ENCODE peak calls at places on chromosomes 1 and 21, in ten cellular contexts. One of them, this sample, is unnamed.
A peak's percentile ranks its signal among the peaks of the same experiment; 100 is the strongest.

GRCh38 chr1:62306065-62306464 is 13.2 kb downstream of the KANK4 start:
- DNase-seq in sigmoid colon: no peak
- DNase-seq in heart right ventricle: no peak
- DNase-seq in ascending aorta: no peak
- DNase-seq in CD4-positive, alpha-beta T cell: no peak
- DNase-seq in small intestine: no peak
- DNase-seq in AG04450: no peak
- DNase-seq in stomach: no peak
- DNase-seq in tibial artery: no peak
- DNase-seq in neuronal stem cell: no peak
- DNase-seq in this sample: no peak

GRCh38 chr1:224786533-224787249 is 142.8 kb upstream of the DNAH14 start:
- DNase-seq in AG04450: no peak
- DNase-seq in sigmoid colon: no peak
- DNase-seq in stomach: no peak
- DNase-seq in small intestine: no peak
- DNase-seq in tibial artery: no peak
- DNase-seq in ascending aorta: no peak
- DNase-seq in neuronal stem cell: no peak
- DNase-seq in heart right ventricle: no peak
- DNase-seq in CD4-positive, alpha-beta T cell: no peak
- DNase-seq in this sample: no peak

GRCh38 chr1:200323856-200324400 is 85.9 kb downstream of the ZNF281 start:
- DNase-seq in tibial artery: no peak
- DNase-seq in AG04450: no peak
- DNase-seq in stomach: no peak
- DNase-seq in ascending aorta: no peak
- DNase-seq in CD4-positive, alpha-beta T cell: no peak
- DNase-seq in small intestine: no peak
- DNase-seq in sigmoid colon: no peak
- DNase-seq in heart right ventricle: no peak
- DNase-seq in neuronal stem cell: no peak
- DNase-seq in this sample: no peak

GRCh38 chr1:15577691-15578090 is 7.2 kb downstream of the AGMAT start:
- DNase-seq in AG04450: no peak
- DNase-seq in stomach: no peak
- DNase-seq in tibial artery: no peak
- DNase-seq in neuronal stem cell: no peak
- DNase-seq in heart right ventricle: no peak
- DNase-seq in sigmoid colon: no peak
- DNase-seq in small intestine: no peak
- DNase-seq in ascending aorta: no peak
- DNase-seq in CD4-positive, alpha-beta T cell: no peak
- DNase-seq in this sample: no peak

GRCh38 chr1:91557039-91557690 is 56.5 kb downstream of the CDC7 start:
- DNase-seq in small intestine: no peak
- DNase-seq in heart right ventricle: no peak
- DNase-seq in ascending aorta: no peak
- DNase-seq in neuronal stem cell: no peak
- DNase-seq in sigmoid colon: no peak
- DNase-seq in AG04450: no peak
- DNase-seq in tibial artery: no peak
- DNase-seq in stomach: no peak
- DNase-seq in CD4-positive, alpha-beta T cell: no peak
- DNase-seq in this sample: no peak

GRCh38 chr1:164559342-164560070 is 522 bp downstream of the PBX1 start:
- DNase-seq in CD4-positive, alpha-beta T cell: no peak
- DNase-seq in heart right ventricle: peak; percentile 31
- DNase-seq in tibial artery: peak; percentile 71
- DNase-seq in neuronal stem cell: peak; percentile 73
- DNase-seq in AG04450: no peak
- DNase-seq in stomach: no peak
- DNase-seq in sigmoid colon: peak; percentile 70
- DNase-seq in ascending aorta: peak; percentile 71
- DNase-seq in small intestine: peak; percentile 30
- DNase-seq in this sample: peak; percentile 50

GRCh38 chr1:63920154-63921117 is 146.6 kb downstream of the ROR1 start:
- DNase-seq in heart right ventricle: no peak
- DNase-seq in ascending aorta: no peak
- DNase-seq in neuronal stem cell: no peak
- DNase-seq in AG04450: peak; percentile 39
- DNase-seq in tibial artery: no peak
- DNase-seq in small intestine: no peak
- DNase-seq in sigmoid colon: no peak
- DNase-seq in stomach: no peak
- DNase-seq in CD4-positive, alpha-beta T cell: no peak
- DNase-seq in this sample: peak; percentile 75

GRCh38 chr1:184930645-184931044 is 43.7 kb downstream of the NIBAN1 start:
- DNase-seq in small intestine: peak; percentile 78
- DNase-seq in tibial artery: no peak
- DNase-seq in heart right ventricle: no peak
- DNase-seq in AG04450: no peak
- DNase-seq in neuronal stem cell: no peak
- DNase-seq in ascending aorta: no peak
- DNase-seq in sigmoid colon: no peak
- DNase-seq in CD4-positive, alpha-beta T cell: no peak
- DNase-seq in stomach: no peak
- DNase-seq in this sample: no peak

GRCh38 chr1:204263240-204263848 is 49.6 kb upstream of the GOLT1A start:
- DNase-seq in CD4-positive, alpha-beta T cell: no peak
- DNase-seq in tibial artery: no peak
- DNase-seq in small intestine: no peak
- DNase-seq in ascending aorta: no peak
- DNase-seq in stomach: peak; percentile 48
- DNase-seq in neuronal stem cell: no peak
- DNase-seq in AG04450: no peak
- DNase-seq in heart right ventricle: no peak
- DNase-seq in sigmoid colon: peak; percentile 78
- DNase-seq in this sample: no peak
- H3K9me3 ChIP-seq in CD4-positive, alpha-beta T cell: no peaks in the 10 kb centered on the region
- H3K9me3 ChIP-seq in tibial artery: no peaks in the 10 kb centered on the region
- H3K9me3 ChIP-seq in small intestine: no peaks in the 10 kb centered on the region
- H3K9me3 ChIP-seq in ascending aorta: no peaks in the 10 kb centered on the region
- H3K9me3 ChIP-seq in stomach: no peaks in the 10 kb centered on the region
- H3K9me3 ChIP-seq in neuronal stem cell: no peaks in the 10 kb centered on the region
- H3K9me3 ChIP-seq in AG04450: no peaks in the 10 kb centered on the region
- H3K9me3 ChIP-seq in heart right ventricle: no peaks in the 10 kb centered on the region
- H3K9me3 ChIP-seq in sigmoid colon: no peaks in the 10 kb centered on the region
- H3K9me3 ChIP-seq in this sample: no peaks in the 10 kb centered on the region

GRCh38 chr1:7298145-7298544 is 473.0 kb upstream of the VAMP3 start:
- DNase-seq in small intestine: no peak
- DNase-seq in CD4-positive, alpha-beta T cell: no peak
- DNase-seq in tibial artery: no peak
- DNase-seq in sigmoid colon: no peak
- DNase-seq in ascending aorta: no peak
- DNase-seq in stomach: no peak
- DNase-seq in neuronal stem cell: no peak
- DNase-seq in heart right ventricle: no peak
- DNase-seq in AG04450: no peak
- DNase-seq in this sample: no peak

GRCh38 chr1:7299994-7300393 is 471.1 kb upstream of the VAMP3 start:
- DNase-seq in AG04450: peak; percentile 75
- DNase-seq in small intestine: no peak
- DNase-seq in stomach: no peak
- DNase-seq in neuronal stem cell: no peak
- DNase-seq in CD4-positive, alpha-beta T cell: no peak
- DNase-seq in tibial artery: no peak
- DNase-seq in sigmoid colon: no peak
- DNase-seq in ascending aorta: no peak
- DNase-seq in heart right ventricle: no peak
- DNase-seq in this sample: no peak

GRCh38 chr1:7298749-7299151 is 472.3 kb upstream of the VAMP3 start:
- DNase-seq in AG04450: no peak
- DNase-seq in heart right ventricle: no peak
- DNase-seq in stomach: no peak
- DNase-seq in neuronal stem cell: no peak
- DNase-seq in ascending aorta: no peak
- DNase-seq in small intestine: no peak
- DNase-seq in CD4-positive, alpha-beta T cell: no peak
- DNase-seq in tibial artery: no peak
- DNase-seq in sigmoid colon: no peak
- DNase-seq in this sample: no peak

GRCh38 chr1:7300893-7301292 is 470.2 kb upstream of the VAMP3 start:
- DNase-seq in neuronal stem cell: no peak
- DNase-seq in CD4-positive, alpha-beta T cell: no peak
- DNase-seq in tibial artery: no peak
- DNase-seq in stomach: no peak
- DNase-seq in sigmoid colon: no peak
- DNase-seq in small intestine: peak; percentile 73
- DNase-seq in AG04450: peak; percentile 71
- DNase-seq in heart right ventricle: no peak
- DNase-seq in ascending aorta: no peak
- DNase-seq in this sample: peak; percentile 48

DNA sequence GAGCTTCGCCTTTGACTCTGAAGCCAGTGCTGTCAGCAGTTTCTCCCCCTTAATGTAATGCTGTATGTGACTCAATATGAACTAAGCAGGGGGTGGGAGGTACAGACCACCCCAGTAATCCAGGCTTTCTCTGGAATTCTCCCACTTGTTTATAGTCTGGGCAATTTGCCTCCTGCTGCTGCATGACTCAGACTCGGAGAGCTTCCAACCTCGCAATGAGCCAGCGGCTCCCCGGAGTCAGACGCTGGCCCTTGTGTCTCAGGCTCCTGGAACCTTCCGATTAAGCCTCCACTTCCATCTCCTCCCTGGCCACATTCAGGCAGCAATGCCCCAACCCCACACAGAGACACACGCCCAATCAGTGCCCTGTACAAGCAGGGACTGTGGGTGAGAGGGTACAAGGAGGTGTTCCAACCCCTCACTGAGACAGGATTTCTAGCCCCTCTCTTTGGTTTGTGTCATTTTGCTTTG is 471.7 kb upstream of the VAMP3 start:
- DNase-seq in small intestine: peak; percentile 9
- DNase-seq in AG04450: peak; percentile 98
- DNase-seq in CD4-positive, alpha-beta T cell: no peak
- DNase-seq in ascending aorta: peak; percentile 72
- DNase-seq in tibial artery: peak; percentile 81
- DNase-seq in stomach: peak; percentile 68
- DNase-seq in neuronal stem cell: no peak
- DNase-seq in sigmoid colon: peak; percentile 84
- DNase-seq in heart right ventricle: peak; percentile 56
- DNase-seq in this sample: no peak
- H3K9me3 ChIP-seq in small intestine: no peaks in the 10 kb centered on the region
- H3K9me3 ChIP-seq in AG04450: peaks cover 9% of the 10 kb centered on the region
- H3K9me3 ChIP-seq in CD4-positive, alpha-beta T cell: no peaks in the 10 kb centered on the region
- H3K9me3 ChIP-seq in ascending aorta: peaks cover 7% of the 10 kb centered on the region
- H3K9me3 ChIP-seq in tibial artery: peaks cover 8% of the 10 kb centered on the region
- H3K9me3 ChIP-seq in stomach: peaks cover 7% of the 10 kb centered on the region
- H3K9me3 ChIP-seq in neuronal stem cell: peaks cover 3% of the 10 kb centered on the region
- H3K9me3 ChIP-seq in sigmoid colon: no peaks in the 10 kb centered on the region
- H3K9me3 ChIP-seq in heart right ventricle: peaks cover 11% of the 10 kb centered on the region
- H3K9me3 ChIP-seq in this sample: no peaks in the 10 kb centered on the region

GRCh38 chr1:152517237-152517811 is 3.0 kb downstream of the CRCT1 start:
- DNase-seq in ascending aorta: no peak
- DNase-seq in stomach: no peak
- DNase-seq in CD4-positive, alpha-beta T cell: no peak
- DNase-seq in sigmoid colon: no peak
- DNase-seq in neuronal stem cell: no peak
- DNase-seq in small intestine: peak; percentile 68
- DNase-seq in AG04450: no peak
- DNase-seq in heart right ventricle: no peak
- DNase-seq in tibial artery: no peak
- DNase-seq in this sample: no peak

GRCh38 chr1:152515454-152515823 is 1.2 kb downstream of the CRCT1 start:
- DNase-seq in CD4-positive, alpha-beta T cell: no peak
- DNase-seq in stomach: no peak
- DNase-seq in small intestine: peak; percentile 28
- DNase-seq in sigmoid colon: no peak
- DNase-seq in ascending aorta: no peak
- DNase-seq in tibial artery: no peak
- DNase-seq in AG04450: no peak
- DNase-seq in heart right ventricle: no peak
- DNase-seq in neuronal stem cell: no peak
- DNase-seq in this sample: no peak

GRCh38 chr1:152513081-152513480 is 1.2 kb upstream of the CRCT1 start:
- DNase-seq in neuronal stem cell: no peak
- DNase-seq in heart right ventricle: no peak
- DNase-seq in CD4-positive, alpha-beta T cell: no peak
- DNase-seq in stomach: no peak
- DNase-seq in AG04450: no peak
- DNase-seq in tibial artery: no peak
- DNase-seq in sigmoid colon: no peak
- DNase-seq in ascending aorta: no peak
- DNase-seq in small intestine: peak; percentile 7
- DNase-seq in this sample: no peak

GRCh38 chr1:152516082-152516481 is 1.8 kb downstream of the CRCT1 start:
- DNase-seq in sigmoid colon: no peak
- DNase-seq in small intestine: no peak
- DNase-seq in AG04450: no peak
- DNase-seq in stomach: no peak
- DNase-seq in neuronal stem cell: no peak
- DNase-seq in CD4-positive, alpha-beta T cell: no peak
- DNase-seq in ascending aorta: no peak
- DNase-seq in tibial artery: no peak
- DNase-seq in heart right ventricle: no peak
- DNase-seq in this sample: no peak

DNA sequence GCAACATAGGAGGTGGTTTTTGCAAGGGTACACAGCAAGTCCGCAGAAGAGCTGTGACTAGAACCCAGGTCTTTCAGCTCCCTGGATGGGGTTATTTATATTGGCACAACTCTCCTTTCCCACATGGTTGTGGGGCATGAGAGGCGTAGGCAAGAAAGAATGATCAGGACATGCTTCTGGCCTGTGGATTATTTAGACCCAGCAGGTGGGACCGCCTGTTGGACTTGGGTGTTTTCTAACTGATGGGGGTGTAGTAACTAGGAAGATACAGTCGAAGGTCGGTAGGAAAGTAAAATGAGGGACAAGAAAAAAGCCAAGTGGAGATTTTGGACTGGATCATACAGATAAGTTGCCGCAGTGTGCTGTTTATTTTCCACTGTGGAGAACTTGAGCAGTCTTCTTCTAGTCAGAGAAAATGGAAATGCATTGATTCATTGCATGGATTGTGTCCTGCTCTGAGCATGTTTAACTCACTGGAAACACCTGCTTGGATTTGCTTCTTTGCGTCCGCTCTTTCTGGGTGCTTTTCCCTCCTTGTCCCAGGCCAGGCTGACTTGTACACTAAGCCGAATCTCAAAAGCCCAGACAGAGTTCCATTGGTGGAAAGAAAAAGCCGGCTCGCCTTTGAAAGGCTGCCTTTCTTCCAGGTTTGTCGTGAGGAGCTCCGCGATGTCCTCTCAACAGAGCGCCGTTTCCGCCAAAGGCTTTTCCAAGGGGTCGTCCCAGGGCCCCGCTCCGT is 602 bp downstream of the CRCT1 start:
- DNase-seq in small intestine: peak; percentile 14
- DNase-seq in CD4-positive, alpha-beta T cell: no peak
- DNase-seq in stomach: no peak
- DNase-seq in AG04450: no peak
- DNase-seq in tibial artery: no peak
- DNase-seq in heart right ventricle: no peak
- DNase-seq in sigmoid colon: no peak
- DNase-seq in neuronal stem cell: no peak
- DNase-seq in ascending aorta: no peak
- DNase-seq in this sample: no peak
- H3K9me3 ChIP-seq in small intestine: no peaks in the 10 kb centered on the region
- H3K9me3 ChIP-seq in CD4-positive, alpha-beta T cell: no peaks in the 10 kb centered on the region
- H3K9me3 ChIP-seq in stomach: no peaks in the 10 kb centered on the region
- H3K9me3 ChIP-seq in AG04450: peaks cover 16% of the 10 kb centered on the region
- H3K9me3 ChIP-seq in tibial artery: no peaks in the 10 kb centered on the region
- H3K9me3 ChIP-seq in heart right ventricle: no peaks in the 10 kb centered on the region
- H3K9me3 ChIP-seq in sigmoid colon: no peaks in the 10 kb centered on the region
- H3K9me3 ChIP-seq in neuronal stem cell: peaks cover 42% of the 10 kb centered on the region
- H3K9me3 ChIP-seq in ascending aorta: no peaks in the 10 kb centered on the region
- H3K9me3 ChIP-seq in this sample: no peaks in the 10 kb centered on the region

DNA sequence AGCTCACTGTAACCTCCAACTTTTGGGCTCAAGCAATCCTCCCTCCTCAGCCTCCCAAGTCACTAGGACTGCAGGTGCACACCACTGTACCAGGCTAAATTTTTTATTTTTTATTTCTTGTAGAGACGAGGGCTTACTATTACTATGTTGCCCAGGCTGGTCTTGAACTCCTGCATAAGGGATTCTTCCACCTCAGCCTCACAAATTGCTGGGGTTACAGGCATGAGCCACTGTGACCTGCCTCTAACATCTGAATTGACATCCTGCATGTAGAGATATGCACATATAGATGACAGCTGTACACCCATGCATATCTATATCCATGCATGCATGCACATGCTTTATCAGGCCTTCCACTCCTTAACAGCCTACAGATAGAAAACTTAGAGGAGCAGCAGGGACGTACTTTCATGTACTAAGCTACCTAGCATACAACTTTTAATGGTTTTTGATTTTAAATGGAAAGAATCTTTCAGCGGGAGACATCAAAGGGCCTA is 740.9 kb upstream of the TPTE start:
- DNase-seq in small intestine: no peak
- DNase-seq in AG04450: no peak
- DNase-seq in heart right ventricle: no peak
- DNase-seq in stomach: no peak
- DNase-seq in ascending aorta: no peak
- DNase-seq in CD4-positive, alpha-beta T cell: no peak
- DNase-seq in sigmoid colon: no peak
- DNase-seq in tibial artery: no peak
- DNase-seq in neuronal stem cell: no peak
- DNase-seq in this sample: no peak
- H3K9me3 ChIP-seq in small intestine: peaks cover 7% of the 10 kb centered on the region
- H3K9me3 ChIP-seq in AG04450: peaks cover 38% of the 10 kb centered on the region
- H3K9me3 ChIP-seq in heart right ventricle: peaks cover 78% of the 10 kb centered on the region
- H3K9me3 ChIP-seq in stomach: peaks cover 49% of the 10 kb centered on the region
- H3K9me3 ChIP-seq in ascending aorta: no peaks in the 10 kb centered on the region
- H3K9me3 ChIP-seq in CD4-positive, alpha-beta T cell: peaks cover 9% of the 10 kb centered on the region
- H3K9me3 ChIP-seq in sigmoid colon: peaks cover 10% of the 10 kb centered on the region
- H3K9me3 ChIP-seq in tibial artery: peaks cover 2% of the 10 kb centered on the region
- H3K9me3 ChIP-seq in neuronal stem cell: peaks cover 8% of the 10 kb centered on the region
- H3K9me3 ChIP-seq in this sample: no peaks in the 10 kb centered on the region

This sample was measured in Caco-2.